ENCODE peak calls at places on chromosomes 1 and 21, in eight cellular contexts. Y, E, R, K, I, A, D and F are unnamed samples. For H3K9me3, the result is how much of the 10 kb centered on the place peaks cover.

GRCh38 chr1:162192763-162193162 is 123.3 kb downstream of the NOS1AP start:
- DNase-seq in Y (no peak), E (no peak), R (no peak), K (no peak), I (no peak), A (no peak), D (no peak), F (no peak)

GRCh38 chr1:33182452-33182851 is 609 bp upstream of the TRIM62 start:
- DNase-seq in Y (peak), E (no peak), R (no peak), K (no peak), I (no peak), A (peak), D (peak), F (no peak)

GRCh38 chr1:228060458-228061190 is 21.9 kb upstream of the ARF1 start:
- DNase-seq in Y (peak), E (peak), R (peak), K (peak), I (no peak), A (peak), D (no peak), F (no peak)

GRCh38 chr1:111746614-111746999 is 7.4 kb upstream of the INKA2 start:
- DNase-seq in Y (peak), E (no peak), R (no peak), K (no peak), I (no peak), A (no peak), D (no peak), F (no peak)

GRCh38 chr1:226424228-226425003 is 16.5 kb upstream of the PARP1 start:
- DNase-seq in Y (peak), E (no peak), R (no peak), K (no peak), I (peak), A (peak), D (no peak), F (no peak)

GRCh38 chr1:239155466-239155865 is 230.9 kb upstream of the CHRM3 start:
- DNase-seq in Y (no peak), E (no peak), R (no peak), K (no peak), I (no peak), A (no peak), D (peak), F (no peak)

GRCh38 chr21:41164981-41165650 is 2.8 kb upstream of the BACE2 start:
- DNase-seq in Y (peak), E (peak), R (peak), K (no peak), I (peak), A (peak), D (no peak), F (no peak)

GRCh38 chr1:116724765-116725375 is 29.4 kb upstream of the CD2 start:
- DNase-seq in Y (peak), E (no peak), R (peak), K (no peak), I (peak), A (peak), D (peak), F (no peak)

GRCh38 chr1:152996633-152997385 is 4.7 kb upstream of the SPRR3 start:
- DNase-seq in Y (no peak), E (no peak), R (no peak), K (no peak), I (no peak), A (no peak), D (no peak), F (no peak)

GRCh38 chr1:27358928-27359313 is 7.8 kb downstream of the MAP3K6 start:
- DNase-seq in Y (no peak), E (no peak), R (no peak), K (no peak), I (no peak), A (no peak), D (no peak), F (no peak)

GRCh38 chr1:27359822-27360158 is 7.0 kb downstream of the MAP3K6 start:
- DNase-seq in Y (no peak), E (no peak), R (peak), K (no peak), I (no peak), A (no peak), D (no peak), F (no peak)

GRCh38 chr1:27361553-27361952 is 5.2 kb downstream of the MAP3K6 start:
- DNase-seq in Y (no peak), E (no peak), R (no peak), K (no peak), I (no peak), A (no peak), D (no peak), F (no peak)

GRCh38 chr1:27361044-27361402 is 5.7 kb downstream of the MAP3K6 start:
- DNase-seq in Y (no peak), E (no peak), R (no peak), K (no peak), I (no peak), A (no peak), D (no peak), F (no peak)

GRCh38 chr1:27360159-27361043 is 6.4 kb downstream of the MAP3K6 start:
- DNase-seq in Y (no peak), E (no peak), R (peak), K (peak), I (no peak), A (peak), D (no peak), F (no peak)
- H3K4me3 ChIP-seq in Y (no peak), E (no peak), R (peak), K (peak), I (no peak), A (peak), D (no peak), F (peak)

DNA sequence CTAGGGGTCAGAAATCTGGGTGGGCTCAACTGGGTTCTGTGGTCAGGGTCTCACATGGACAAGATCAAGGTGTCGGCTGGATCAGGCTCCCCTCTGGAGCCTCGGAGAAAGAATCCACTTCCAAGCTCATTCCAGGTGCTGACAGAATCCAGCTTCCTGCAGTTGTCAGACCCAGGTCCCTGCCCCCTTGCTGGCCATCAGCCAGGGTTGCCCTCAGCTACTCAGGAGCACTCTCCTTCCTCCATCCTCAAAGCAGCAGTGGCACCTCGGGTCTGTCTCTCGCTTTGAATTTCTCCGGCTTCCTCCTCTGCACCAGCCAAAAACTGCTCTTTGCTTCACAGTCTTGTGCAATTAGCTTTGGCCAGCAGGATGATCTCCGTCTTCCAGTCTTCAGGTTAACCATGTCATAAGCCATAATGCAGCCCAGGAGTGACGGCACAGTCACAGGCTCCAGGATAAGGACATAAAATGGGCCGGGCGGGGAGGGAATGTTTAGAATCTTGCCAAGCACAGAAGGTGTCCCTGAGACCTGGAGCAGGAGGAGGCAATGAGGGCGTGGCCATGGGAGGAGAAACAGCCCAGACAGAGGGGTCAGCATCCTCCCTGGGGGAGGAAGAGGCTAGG is 79.4 kb upstream of the SLC25A33 start:
- DNase-seq in Y (peak), E (no peak), R (no peak), K (no peak), I (no peak), A (no peak), D (no peak), F (peak)
- H3K27ac ChIP-seq in Y (no peak), E (peak), R (no peak), K (no peak), I (no peak), A (no peak), D (no peak), F (no peak)

GRCh38 chr1:247084771-247085170 is 6.2 kb upstream of the ZNF670 start:
- DNase-seq in Y (no peak), E (no peak), R (no peak), K (no peak), I (no peak), A (no peak), D (no peak), F (no peak)

GRCh38 chr1:247077234-247077633 is 1.4 kb downstream of the ZNF670 start:
- DNase-seq in Y (peak), E (no peak), R (no peak), K (no peak), I (no peak), A (no peak), D (no peak), F (no peak)

GRCh38 chr1:247077768-247078314 is 770 bp downstream of the ZNF670 start:
- DNase-seq in Y (peak), E (no peak), R (no peak), K (no peak), I (peak), A (no peak), D (no peak), F (no peak)

GRCh38 chr1:247078315-247079140 is at the start of gene ZNF670:
- DNase-seq in Y (peak), E (peak), R (peak), K (peak), I (peak), A (peak), D (peak), F (peak)

GRCh38 chr1:247079141-247079874 is 697 bp upstream of the ZNF670 start:
- DNase-seq in Y (no peak), E (no peak), R (no peak), K (peak), I (no peak), A (peak), D (no peak), F (no peak)
- H3K9me3 ChIP-seq in Y (under half), E (under half), R (under half), K (under half), I (under half), A (under half), D (under half), F (under half)

GRCh38 chr1:4656533-4657140 is 2.2 kb downstream of the AJAP1 start:
- DNase-seq in Y (no peak), E (no peak), R (no peak), K (no peak), I (no peak), A (no peak), D (peak), F (no peak)
- H3K4me3 ChIP-seq in Y (no peak), E (peak), R (peak), K (peak), I (peak), A (no peak), D (no peak), F (no peak)

DNA sequence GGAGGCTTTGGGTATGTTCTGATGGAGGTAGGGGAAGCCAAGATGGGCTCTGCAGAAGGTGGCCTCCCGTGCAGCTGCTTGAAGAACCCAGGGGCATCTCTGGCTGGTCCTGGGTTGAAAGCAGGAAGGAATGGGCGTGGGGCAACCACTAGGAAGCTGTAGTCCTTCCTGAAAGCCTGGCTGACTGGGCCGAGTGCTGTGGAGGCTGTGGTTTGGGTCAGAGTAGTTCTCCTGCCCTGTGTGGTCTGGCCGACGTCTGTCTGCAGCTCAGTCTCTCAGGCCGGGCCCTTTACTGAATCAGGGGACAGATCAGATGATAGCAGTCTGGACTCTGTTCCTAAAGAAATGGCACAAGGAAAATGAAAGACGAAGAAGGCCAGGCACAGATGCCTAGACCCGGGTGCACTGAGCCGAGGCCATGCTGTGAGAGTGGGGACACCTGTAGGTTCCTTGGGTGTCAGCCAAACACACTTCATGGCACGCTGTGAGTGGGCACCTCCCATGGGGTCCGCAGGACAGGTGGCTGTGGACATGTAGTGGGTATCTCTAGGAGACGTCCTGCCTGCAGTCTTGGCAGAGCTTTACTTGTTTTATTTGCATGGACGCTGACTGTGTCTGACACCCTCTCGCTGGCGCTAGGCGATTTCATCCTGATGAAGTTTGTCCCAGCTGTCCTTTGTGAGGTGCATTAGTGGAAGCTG is 86.9 kb downstream of the POFUT2 start:
- DNase-seq in Y (no peak), E (no peak), R (no peak), K (no peak), I (no peak), A (no peak), D (no peak), F (no peak)
- H3K27ac ChIP-seq in Y (no peak), E (no peak), R (no peak), K (no peak), I (no peak), A (no peak), D (no peak), F (no peak)

GRCh38 chr21:31515253-31515652 is 144.2 kb upstream of the SOD1 start:
- DNase-seq in Y (no peak), E (no peak), R (no peak), K (no peak), I (no peak), A (no peak), D (no peak), F (no peak)
- H3K9me3 ChIP-seq in Y (under half), E (under half), R (under half), K (under half), I (under half), A (under half), D (under half), F (under half)

DNA sequence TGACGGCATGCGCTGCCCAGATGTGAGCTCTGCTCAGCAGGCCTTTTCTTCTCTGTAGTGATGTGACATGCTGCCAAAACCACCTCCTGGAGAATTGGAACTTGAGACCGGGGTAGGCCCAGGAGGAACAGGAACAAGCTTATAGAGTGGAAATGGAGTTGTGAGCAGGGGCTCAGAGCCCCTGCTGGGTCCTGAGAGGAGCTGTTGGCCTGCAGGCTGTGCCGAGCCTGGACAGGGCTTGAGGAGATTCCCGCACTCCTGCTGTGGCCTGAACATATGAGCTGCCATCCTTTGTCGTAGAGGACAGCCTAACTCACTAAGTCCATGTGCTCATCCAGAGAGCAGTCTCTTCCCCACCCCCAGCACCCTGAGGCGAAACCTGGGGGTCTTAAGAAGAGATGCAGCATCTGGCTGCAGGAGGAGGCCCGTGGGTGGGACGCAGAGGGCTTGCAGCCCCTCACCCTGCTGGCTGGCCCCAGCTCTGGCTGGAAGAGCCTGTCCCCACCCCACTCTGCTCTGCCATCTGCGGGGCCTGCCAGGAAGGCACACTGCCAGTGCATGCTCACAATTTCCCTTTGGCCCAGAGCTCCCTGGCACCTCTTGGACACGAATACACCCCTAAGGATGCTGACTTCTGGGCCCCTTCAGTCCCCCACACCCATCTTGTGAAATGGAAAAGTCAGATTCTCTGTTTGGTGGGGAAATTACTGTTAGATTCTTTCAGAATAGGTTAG is 42.5 kb downstream of the PTPRF start:
- DNase-seq in Y (no peak), E (no peak), R (no peak), K (no peak), I (no peak), A (no peak), D (no peak), F (no peak)
- H3K4me3 ChIP-seq in Y (no peak), E (no peak), R (no peak), K (no peak), I (no peak), A (no peak), D (no peak), F (no peak)

GRCh38 chr1:119795471-119795870 is 15.8 kb downstream of the REG4 start:
- DNase-seq in Y (no peak), E (no peak), R (no peak), K (no peak), I (no peak), A (no peak), D (no peak), F (no peak)
- H3K27ac ChIP-seq in Y (no peak), E (no peak), R (no peak), K (no peak), I (no peak), A (peak), D (no peak), F (no peak)

GRCh38 chr1:2807678-2808385 is 6.3 kb upstream of the TTC34 start:
- DNase-seq in Y (no peak), E (no peak), R (no peak), K (no peak), I (no peak), A (no peak), D (no peak), F (no peak)

GRCh38 chr1:2809656-2810055 is 8.2 kb upstream of the TTC34 start:
- DNase-seq in Y (no peak), E (no peak), R (no peak), K (no peak), I (no peak), A (no peak), D (no peak), F (no peak)

GRCh38 chr1:2810281-2810680 is 8.8 kb upstream of the TTC34 start:
- DNase-seq in Y (no peak), E (no peak), R (no peak), K (no peak), I (no peak), A (no peak), D (no peak), F (no peak)

GRCh38 chr1:2808386-2808705 is 6.9 kb upstream of the TTC34 start:
- DNase-seq in Y (no peak), E (no peak), R (no peak), K (no peak), I (no peak), A (no peak), D (no peak), F (no peak)

DNA sequence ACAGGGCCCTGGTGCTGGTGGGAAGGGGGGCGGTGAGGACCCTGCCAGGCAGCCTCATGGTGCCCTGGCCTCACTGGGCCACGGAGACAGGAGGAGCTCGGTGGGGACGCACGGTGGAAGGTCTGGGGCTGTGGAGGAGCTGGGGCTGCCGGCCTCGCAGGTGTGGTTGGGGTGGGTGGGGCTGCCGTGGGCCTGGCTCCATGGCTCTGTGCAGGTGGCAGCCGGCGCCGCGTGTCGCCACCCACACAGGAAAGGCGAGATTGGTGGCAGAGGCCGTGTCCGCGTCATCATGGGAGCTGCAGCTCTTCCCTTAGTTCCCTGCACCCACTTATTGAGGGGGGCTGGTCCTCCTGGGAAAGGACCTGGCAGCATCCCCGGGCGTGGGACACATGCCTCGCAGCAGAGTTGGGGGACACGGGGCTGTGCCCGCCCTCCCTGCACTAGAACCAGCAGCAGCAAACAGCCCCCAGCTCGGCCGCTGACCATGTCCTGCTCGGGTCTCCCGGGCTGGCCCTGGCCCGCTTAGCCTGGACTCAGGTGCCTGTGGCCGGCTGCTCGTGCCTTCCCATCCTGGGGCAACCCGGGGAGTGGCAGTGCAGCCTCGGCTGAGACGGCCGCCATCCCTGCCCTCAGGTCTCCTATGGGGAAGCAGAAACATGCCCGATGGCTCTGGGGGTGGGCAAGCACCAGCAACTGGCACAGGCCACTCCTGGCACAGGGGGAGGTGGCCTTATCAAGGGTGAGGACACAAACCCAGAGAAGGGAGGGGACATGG is 7.5 kb upstream of the TTC34 start:
- DNase-seq in Y (no peak), E (no peak), R (no peak), K (no peak), I (no peak), A (no peak), D (no peak), F (no peak)
- H3K9me3 ChIP-seq in Y (under half), E (under half), R (under half), K (under half), I (under half), A (under half), D (under half), F (under half)

GRCh38 chr1:6450943-6451373 is 15.0 kb downstream of the TNFRSF25 start:
- DNase-seq in Y (no peak), E (no peak), R (no peak), K (no peak), I (no peak), A (peak), D (no peak), F (no peak)

GRCh38 chr1:6456800-6457466 is 9.0 kb downstream of the TNFRSF25 start:
- DNase-seq in Y (no peak), E (no peak), R (no peak), K (no peak), I (no peak), A (no peak), D (no peak), F (no peak)

GRCh38 chr1:6459850-6460265 is 6.1 kb downstream of the TNFRSF25 start:
- DNase-seq in Y (no peak), E (no peak), R (no peak), K (no peak), I (no peak), A (no peak), D (no peak), F (no peak)

GRCh38 chr1:6450005-6450450 is 15.9 kb downstream of the TNFRSF25 start:
- DNase-seq in Y (no peak), E (no peak), R (no peak), K (no peak), I (no peak), A (no peak), D (no peak), F (no peak)

GRCh38 chr1:6454856-6455751 is 10.9 kb downstream of the TNFRSF25 start:
- DNase-seq in Y (peak), E (no peak), R (no peak), K (no peak), I (no peak), A (no peak), D (no peak), F (no peak)
- H3K4me3 ChIP-seq in Y (no peak), E (no peak), R (no peak), K (peak), I (no peak), A (no peak), D (no peak), F (no peak)